ENCODE peak calls at places on chromosome 20, in five cellular contexts. One of them, this sample, is unnamed. For H3K4me1 and H3K9me3, the result is how much of the 10 kb centered on the place peaks cover.

GRCh38 chr20:25271486-25272222 is 23.8 kb downstream of the PYGB start:
- DNase-seq in CD4-positive, alpha-beta memory T cell: no peak
- DNase-seq in heart left ventricle: peak
- DNase-seq in cardiac muscle cell: no peak
- DNase-seq in SJSA1: no peak
- DNase-seq in this sample: no peak

GRCh38 chr20:31896049-31896448 is 25.6 kb downstream of the TTLL9 start:
- DNase-seq in cardiac muscle cell: no peak
- DNase-seq in heart left ventricle: no peak
- DNase-seq in SJSA1: no peak
- DNase-seq in CD4-positive, alpha-beta memory T cell: no peak
- DNase-seq in this sample: no peak

GRCh38 chr20:45920795-45921617 is 9.1 kb upstream of the PLTP start:
- DNase-seq in SJSA1: no peak
- DNase-seq in heart left ventricle: no peak
- DNase-seq in cardiac muscle cell: no peak
- DNase-seq in CD4-positive, alpha-beta memory T cell: no peak
- DNase-seq in this sample: no peak

GRCh38 chr20:32535953-32536823 is 48.9 kb downstream of the NOL4L start:
- DNase-seq in heart left ventricle: peak
- DNase-seq in cardiac muscle cell: peak
- DNase-seq in CD4-positive, alpha-beta memory T cell: peak
- DNase-seq in SJSA1: no peak
- DNase-seq in this sample: peak

GRCh38 chr20:24980321-24981053 is 12.1 kb downstream of the APMAP start:
- DNase-seq in CD4-positive, alpha-beta memory T cell: no peak
- DNase-seq in SJSA1: peak
- DNase-seq in cardiac muscle cell: no peak
- DNase-seq in heart left ventricle: no peak
- DNase-seq in this sample: no peak

GRCh38 chr20:17036546-17036945 is 190.3 kb upstream of the PCSK2 start:
- DNase-seq in heart left ventricle: no peak
- DNase-seq in CD4-positive, alpha-beta memory T cell: no peak
- DNase-seq in SJSA1: no peak
- DNase-seq in cardiac muscle cell: no peak
- DNase-seq in this sample: no peak

GRCh38 chr20:4065405-4065841 is 50.1 kb upstream of the RNF24 start:
- DNase-seq in SJSA1: no peak
- DNase-seq in CD4-positive, alpha-beta memory T cell: no peak
- DNase-seq in heart left ventricle: no peak
- DNase-seq in cardiac muscle cell: no peak
- DNase-seq in this sample: no peak

GRCh38 chr20:51768759-51769517 is 748 bp upstream of the ATP9A start:
- DNase-seq in heart left ventricle: peak
- DNase-seq in CD4-positive, alpha-beta memory T cell: no peak
- DNase-seq in SJSA1: no peak
- DNase-seq in cardiac muscle cell: no peak
- DNase-seq in this sample: no peak

GRCh38 chr20:22403860-22404608 is 180.3 kb downstream of the FOXA2 start:
- DNase-seq in CD4-positive, alpha-beta memory T cell: no peak
- DNase-seq in SJSA1: peak
- DNase-seq in cardiac muscle cell: peak
- DNase-seq in heart left ventricle: no peak
- DNase-seq in this sample: no peak

GRCh38 chr20:4011226-4011975 is 4.0 kb downstream of the RNF24 start:
- DNase-seq in SJSA1: no peak
- DNase-seq in heart left ventricle: no peak
- DNase-seq in CD4-positive, alpha-beta memory T cell: no peak
- DNase-seq in cardiac muscle cell: no peak
- DNase-seq in this sample: no peak

GRCh38 chr20:19913927-19914614 is 103.1 kb upstream of the NAA20 start:
- DNase-seq in SJSA1: no peak
- DNase-seq in CD4-positive, alpha-beta memory T cell: no peak
- DNase-seq in heart left ventricle: no peak
- DNase-seq in cardiac muscle cell: no peak
- DNase-seq in this sample: no peak
- H3K4me1 ChIP-seq in SJSA1: under half
- H3K4me1 ChIP-seq in CD4-positive, alpha-beta memory T cell: under half
- H3K4me1 ChIP-seq in heart left ventricle: half or more
- H3K4me1 ChIP-seq in cardiac muscle cell: under half
- H3K4me1 ChIP-seq in this sample: under half

DNA sequence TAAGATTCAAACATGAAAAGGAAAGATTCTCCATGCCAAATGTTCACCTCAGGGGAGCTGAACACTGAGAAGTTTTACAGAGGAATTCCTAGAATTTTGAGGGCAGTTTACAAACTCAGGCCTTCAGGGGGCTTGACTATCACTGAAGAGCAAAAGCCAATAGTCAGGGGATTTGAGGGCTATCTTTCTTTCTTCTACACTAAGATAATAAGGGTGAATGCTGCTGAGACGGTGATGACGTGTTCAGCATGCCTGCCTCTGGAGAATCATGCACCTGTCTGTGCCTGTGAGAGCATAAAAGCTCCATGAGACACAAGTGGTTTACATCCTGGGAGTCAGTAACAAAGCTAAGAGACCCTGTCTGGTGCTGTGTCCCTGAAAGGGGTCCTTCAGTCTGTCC is 1085.6 kb downstream of the KIF16B start:
- DNase-seq in heart left ventricle: no peak
- DNase-seq in CD4-positive, alpha-beta memory T cell: no peak
- DNase-seq in SJSA1: no peak
- DNase-seq in cardiac muscle cell: no peak
- DNase-seq in this sample: no peak
- H3K9me3 ChIP-seq in heart left ventricle: under half
- H3K9me3 ChIP-seq in CD4-positive, alpha-beta memory T cell: under half
- H3K9me3 ChIP-seq in SJSA1: under half
- H3K9me3 ChIP-seq in cardiac muscle cell: under half
- H3K9me3 ChIP-seq in this sample: under half

DNA sequence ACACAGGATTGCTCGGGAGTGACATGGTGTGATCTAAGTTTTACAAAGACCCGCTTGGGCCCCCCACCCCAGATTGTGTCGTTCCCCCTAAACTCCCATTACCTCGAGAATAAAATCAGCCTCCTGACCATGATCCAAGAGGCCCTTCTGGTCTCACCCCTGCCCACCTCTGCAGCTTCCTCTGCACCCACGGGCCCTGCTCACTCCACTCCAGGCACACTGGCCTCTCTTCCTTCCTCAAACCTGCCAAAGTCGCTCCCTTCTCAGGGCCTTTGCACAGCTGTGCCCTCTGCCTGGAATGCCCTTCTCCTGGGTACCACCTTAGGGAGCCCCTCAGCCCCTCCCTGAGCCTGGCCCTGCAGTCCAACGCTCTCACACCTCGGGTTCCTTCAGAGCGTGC is 17.9 kb downstream of the TGM2 start:
- DNase-seq in heart left ventricle: no peak
- DNase-seq in CD4-positive, alpha-beta memory T cell: no peak
- DNase-seq in cardiac muscle cell: no peak
- DNase-seq in SJSA1: no peak
- DNase-seq in this sample: no peak
- H3K4me1 ChIP-seq in heart left ventricle: under half
- H3K4me1 ChIP-seq in CD4-positive, alpha-beta memory T cell: under half
- H3K4me1 ChIP-seq in cardiac muscle cell: under half
- H3K4me1 ChIP-seq in SJSA1: under half
- H3K4me1 ChIP-seq in this sample: under half

DNA sequence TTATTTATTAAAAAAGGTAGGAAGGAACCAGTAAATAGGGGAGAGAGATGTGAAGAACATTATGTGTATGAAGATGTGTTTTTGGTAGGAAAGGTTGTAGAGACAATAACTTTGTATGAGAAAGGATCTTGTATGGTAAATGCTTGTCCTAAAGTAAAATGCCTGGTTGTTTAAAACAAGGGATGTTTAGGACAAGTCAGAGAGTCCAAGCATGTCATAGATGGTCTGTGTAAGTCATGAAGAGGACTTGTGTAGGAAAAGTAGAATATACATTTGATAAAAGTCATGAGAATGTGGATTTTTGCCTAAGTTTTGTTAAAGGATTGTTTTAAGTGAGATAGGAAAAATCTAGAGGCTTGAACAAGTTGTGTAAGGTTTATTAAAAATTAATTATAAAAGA is 325.1 kb downstream of the CDH26 start:
- DNase-seq in CD4-positive, alpha-beta memory T cell: no peak
- DNase-seq in heart left ventricle: no peak
- DNase-seq in SJSA1: no peak
- DNase-seq in cardiac muscle cell: no peak
- DNase-seq in this sample: no peak
- H3K9me3 ChIP-seq in CD4-positive, alpha-beta memory T cell: under half
- H3K9me3 ChIP-seq in heart left ventricle: under half
- H3K9me3 ChIP-seq in SJSA1: under half
- H3K9me3 ChIP-seq in cardiac muscle cell: under half
- H3K9me3 ChIP-seq in this sample: under half

GRCh38 chr20:8808180-8808535 is 260.7 kb upstream of the PLCB4 start:
- DNase-seq in SJSA1: no peak
- DNase-seq in CD4-positive, alpha-beta memory T cell: no peak
- DNase-seq in cardiac muscle cell: no peak
- DNase-seq in heart left ventricle: no peak
- DNase-seq in this sample: no peak
- H3K4me1 ChIP-seq in SJSA1: under half
- H3K4me1 ChIP-seq in CD4-positive, alpha-beta memory T cell: under half
- H3K4me1 ChIP-seq in cardiac muscle cell: under half
- H3K4me1 ChIP-seq in heart left ventricle: under half
- H3K4me1 ChIP-seq in this sample: under half

DNA sequence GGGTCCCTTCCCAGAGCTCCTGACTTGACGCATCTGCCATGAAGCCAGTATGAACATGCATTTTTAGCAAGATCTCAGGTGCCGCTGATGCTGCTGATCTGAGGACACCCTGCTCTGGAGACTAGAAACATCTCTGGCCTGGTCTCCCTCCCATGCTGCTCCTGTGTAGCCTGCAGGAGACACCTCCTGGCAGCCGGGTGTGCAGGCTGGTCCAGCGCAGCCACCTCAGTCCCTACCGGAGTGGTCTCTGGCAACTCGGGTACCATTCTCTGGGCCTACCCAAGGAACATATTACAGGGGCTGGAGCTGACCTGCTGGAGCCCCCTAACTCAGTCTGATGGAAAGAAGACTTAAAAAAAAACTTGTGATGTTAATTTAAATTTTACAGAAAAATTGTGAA is 20.1 kb downstream of the PHACTR3 start:
- DNase-seq in heart left ventricle: no peak
- DNase-seq in CD4-positive, alpha-beta memory T cell: no peak
- DNase-seq in cardiac muscle cell: no peak
- DNase-seq in SJSA1: no peak
- DNase-seq in this sample: no peak
- H3K9me3 ChIP-seq in heart left ventricle: under half
- H3K9me3 ChIP-seq in CD4-positive, alpha-beta memory T cell: under half
- H3K9me3 ChIP-seq in cardiac muscle cell: under half
- H3K9me3 ChIP-seq in SJSA1: under half
- H3K9me3 ChIP-seq in this sample: under half

GRCh38 chr20:34022154-34022842 is 28.6 kb downstream of the RALY start:
- DNase-seq in heart left ventricle: no peak
- DNase-seq in SJSA1: no peak
- DNase-seq in cardiac muscle cell: peak
- DNase-seq in CD4-positive, alpha-beta memory T cell: peak
- DNase-seq in this sample: no peak
- H3K4me1 ChIP-seq in heart left ventricle: half or more
- H3K4me1 ChIP-seq in SJSA1: under half
- H3K4me1 ChIP-seq in cardiac muscle cell: under half
- H3K4me1 ChIP-seq in CD4-positive, alpha-beta memory T cell: half or more
- H3K4me1 ChIP-seq in this sample: half or more

DNA sequence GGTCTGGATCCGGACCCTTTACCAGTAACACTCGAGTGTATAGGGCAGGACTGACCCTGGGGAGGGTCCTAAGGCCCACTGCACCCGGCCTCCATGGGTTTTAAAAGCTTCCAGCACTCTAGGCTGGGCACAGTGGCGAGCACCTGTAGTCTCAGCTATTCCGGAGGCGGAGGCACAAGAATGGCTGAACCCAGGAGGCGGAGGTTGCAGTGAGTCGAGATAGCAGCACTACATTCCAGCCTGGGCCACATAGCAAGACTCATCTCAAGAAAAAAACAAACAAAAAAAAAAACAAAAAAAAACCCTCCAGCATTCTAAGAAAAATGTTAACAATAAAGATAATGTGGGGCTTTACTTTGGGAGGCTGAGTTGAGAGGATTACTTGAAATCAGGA is 114.1 kb upstream of the SHLD1 start:
- DNase-seq in SJSA1: no peak
- DNase-seq in cardiac muscle cell: no peak
- DNase-seq in heart left ventricle: no peak
- DNase-seq in CD4-positive, alpha-beta memory T cell: no peak
- DNase-seq in this sample: no peak
- H3K9me3 ChIP-seq in SJSA1: under half
- H3K9me3 ChIP-seq in cardiac muscle cell: under half
- H3K9me3 ChIP-seq in heart left ventricle: under half
- H3K9me3 ChIP-seq in CD4-positive, alpha-beta memory T cell: under half
- H3K9me3 ChIP-seq in this sample: under half

DNA sequence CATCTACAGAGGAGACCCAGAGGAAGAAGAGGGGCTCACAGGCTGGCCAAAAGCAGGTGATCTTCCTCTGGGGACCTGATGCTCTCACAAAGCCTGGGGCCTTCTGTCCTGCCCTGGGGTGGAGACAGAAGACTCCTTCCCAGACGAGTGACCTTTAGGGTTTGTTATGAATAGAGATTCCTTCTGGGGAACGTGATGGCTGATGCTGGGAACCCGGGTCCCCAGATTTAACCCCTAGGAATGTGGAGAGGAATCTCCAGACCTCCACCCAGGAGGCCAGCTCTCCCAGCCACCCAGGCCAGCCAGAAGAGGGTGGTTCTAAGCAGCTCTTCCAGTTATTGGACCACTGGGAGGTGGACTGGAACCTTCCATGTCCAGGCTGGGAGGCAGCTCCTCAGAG is 16.8 kb upstream of the CCN5 start:
- DNase-seq in cardiac muscle cell: no peak
- DNase-seq in heart left ventricle: no peak
- DNase-seq in SJSA1: no peak
- DNase-seq in CD4-positive, alpha-beta memory T cell: no peak
- DNase-seq in this sample: no peak
- H3K4me1 ChIP-seq in cardiac muscle cell: under half
- H3K4me1 ChIP-seq in heart left ventricle: under half
- H3K4me1 ChIP-seq in SJSA1: under half
- H3K4me1 ChIP-seq in CD4-positive, alpha-beta memory T cell: under half
- H3K4me1 ChIP-seq in this sample: under half

This sample was measured in CD8-positive, alpha-beta memory T cell.